ENCODE peak calls at places on chromosomes 11 and 22, in eight cellular contexts. One of them, this sample, is unnamed.

GRCh38 chr22:24845036-24845918 is 39.3 kb downstream of the SGSM1 start:
- DNase-seq in endothelial cell: no peak
- DNase-seq in tibial nerve: no peak
- DNase-seq in right atrium auricular region: peak
- DNase-seq in suprapubic skin: no peak
- DNase-seq in epithelial cell of esophagus: no peak
- DNase-seq in heart right ventricle: no peak
- DNase-seq in AG09309: no peak
- DNase-seq in this sample: peak

GRCh38 chr22:35116269-35116668 is 50.3 kb downstream of the ISX start:
- DNase-seq in endothelial cell: no peak
- DNase-seq in tibial nerve: no peak
- DNase-seq in right atrium auricular region: no peak
- DNase-seq in suprapubic skin: no peak
- DNase-seq in epithelial cell of esophagus: no peak
- DNase-seq in heart right ventricle: no peak
- DNase-seq in AG09309: no peak
- DNase-seq in this sample: no peak

GRCh38 chr11:47379317-47379716 is 970 bp upstream of the SPI1 start:
- DNase-seq in endothelial cell: no peak
- DNase-seq in tibial nerve: no peak
- DNase-seq in right atrium auricular region: no peak
- DNase-seq in suprapubic skin: no peak
- DNase-seq in epithelial cell of esophagus: no peak
- DNase-seq in heart right ventricle: no peak
- DNase-seq in AG09309: no peak
- DNase-seq in this sample: no peak

GRCh38 chr22:48045369-48045768 is 1282.9 kb downstream of the TBC1D22A start:
- DNase-seq in endothelial cell: no peak
- DNase-seq in tibial nerve: no peak
- DNase-seq in right atrium auricular region: peak
- DNase-seq in suprapubic skin: no peak
- DNase-seq in epithelial cell of esophagus: no peak
- DNase-seq in heart right ventricle: no peak
- DNase-seq in AG09309: no peak
- DNase-seq in this sample: no peak

GRCh38 chr11:107733518-107733917 is 21.7 kb upstream of the SLN start:
- DNase-seq in endothelial cell: no peak
- DNase-seq in tibial nerve: no peak
- DNase-seq in right atrium auricular region: no peak
- DNase-seq in suprapubic skin: no peak
- DNase-seq in epithelial cell of esophagus: no peak
- DNase-seq in heart right ventricle: no peak
- DNase-seq in AG09309: no peak
- DNase-seq in this sample: no peak

GRCh38 chr11:131365601-131366000 is 4.8 kb upstream of the NTM start:
- DNase-seq in endothelial cell: no peak
- DNase-seq in tibial nerve: no peak
- DNase-seq in right atrium auricular region: no peak
- DNase-seq in suprapubic skin: no peak
- DNase-seq in epithelial cell of esophagus: no peak
- DNase-seq in heart right ventricle: no peak
- DNase-seq in AG09309: no peak
- DNase-seq in this sample: no peak

GRCh38 chr11:3037041-3037944 is 19.9 kb downstream of the CARS1 start:
- DNase-seq in endothelial cell: peak
- DNase-seq in tibial nerve: peak
- DNase-seq in right atrium auricular region: peak
- DNase-seq in suprapubic skin: peak
- DNase-seq in epithelial cell of esophagus: peak
- DNase-seq in heart right ventricle: peak
- DNase-seq in AG09309: no peak
- DNase-seq in this sample: peak

GRCh38 chr11:108206171-108206570 is 16.3 kb downstream of the NPAT start:
- DNase-seq in endothelial cell: no peak
- DNase-seq in tibial nerve: no peak
- DNase-seq in right atrium auricular region: no peak
- DNase-seq in suprapubic skin: no peak
- DNase-seq in epithelial cell of esophagus: no peak
- DNase-seq in heart right ventricle: peak
- DNase-seq in AG09309: no peak
- DNase-seq in this sample: no peak

GRCh38 chr11:86748296-86748695 is 52.0 kb upstream of the PRSS23 start:
- DNase-seq in endothelial cell: no peak
- DNase-seq in tibial nerve: no peak
- DNase-seq in right atrium auricular region: no peak
- DNase-seq in suprapubic skin: no peak
- DNase-seq in epithelial cell of esophagus: no peak
- DNase-seq in heart right ventricle: no peak
- DNase-seq in AG09309: peak
- DNase-seq in this sample: no peak

GRCh38 chr22:43351966-43352345 is 8.8 kb upstream of the SCUBE1 start:
- DNase-seq in endothelial cell: no peak
- DNase-seq in tibial nerve: no peak
- DNase-seq in right atrium auricular region: no peak
- DNase-seq in suprapubic skin: no peak
- DNase-seq in epithelial cell of esophagus: no peak
- DNase-seq in heart right ventricle: no peak
- DNase-seq in AG09309: no peak
- DNase-seq in this sample: no peak

GRCh38 chr11:11163256-11163655 is 189.8 kb downstream of the CSNK2A3 start:
- DNase-seq in endothelial cell: no peak
- DNase-seq in tibial nerve: no peak
- DNase-seq in right atrium auricular region: no peak
- DNase-seq in suprapubic skin: no peak
- DNase-seq in epithelial cell of esophagus: no peak
- DNase-seq in heart right ventricle: no peak
- DNase-seq in AG09309: no peak
- DNase-seq in this sample: no peak

GRCh38 chr22:43343262-43343988 is at the start of gene SCUBE1:
- DNase-seq in endothelial cell: peak
- DNase-seq in tibial nerve: peak
- DNase-seq in right atrium auricular region: no peak
- DNase-seq in suprapubic skin: no peak
- DNase-seq in epithelial cell of esophagus: peak
- DNase-seq in heart right ventricle: peak
- DNase-seq in AG09309: no peak
- DNase-seq in this sample: peak

GRCh38 chr11:100557830-100558611 is 129.1 kb upstream of the ARHGAP42 start:
- DNase-seq in endothelial cell: no peak
- DNase-seq in tibial nerve: no peak
- DNase-seq in right atrium auricular region: no peak
- DNase-seq in suprapubic skin: no peak
- DNase-seq in epithelial cell of esophagus: peak
- DNase-seq in heart right ventricle: no peak
- DNase-seq in AG09309: no peak
- DNase-seq in this sample: no peak

GRCh38 chr11:10803676-10804075 is 5.0 kb downstream of the EIF4G2 start:
- DNase-seq in endothelial cell: no peak
- DNase-seq in tibial nerve: no peak
- DNase-seq in right atrium auricular region: no peak
- DNase-seq in suprapubic skin: no peak
- DNase-seq in epithelial cell of esophagus: no peak
- DNase-seq in heart right ventricle: no peak
- DNase-seq in AG09309: no peak
- DNase-seq in this sample: no peak

DNA sequence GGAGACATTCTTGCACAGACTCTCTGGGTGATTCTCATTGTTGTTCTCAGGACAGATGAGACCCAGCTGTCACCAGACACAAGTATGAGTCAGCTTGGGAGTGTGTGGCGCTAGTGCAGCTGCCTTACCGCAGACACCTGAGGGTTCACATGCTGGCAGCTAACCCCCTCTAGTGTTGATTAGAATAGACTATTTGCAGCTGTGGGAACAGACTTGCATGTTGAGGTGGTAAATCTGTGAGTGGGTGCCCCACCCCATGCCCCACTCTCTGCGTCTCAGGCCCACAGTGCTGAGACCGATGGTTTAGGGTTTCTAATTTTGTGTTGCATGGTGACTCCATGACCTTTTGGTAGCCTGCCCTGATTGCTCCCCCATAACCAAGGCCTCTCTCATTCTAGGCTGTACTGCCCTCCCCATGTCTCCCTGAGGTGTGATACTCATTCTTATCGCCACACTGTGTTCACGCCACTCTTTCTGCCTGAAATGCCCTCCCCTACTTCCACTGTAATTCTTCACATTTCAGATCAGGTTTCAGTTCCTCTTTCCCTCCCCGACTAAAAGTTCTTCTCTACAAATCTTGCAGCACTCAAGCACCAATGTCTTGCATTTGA is 73.7 kb upstream of the KIRREL3 start:
- DNase-seq in endothelial cell: peak
- DNase-seq in tibial nerve: no peak
- DNase-seq in right atrium auricular region: no peak
- DNase-seq in suprapubic skin: no peak
- DNase-seq in epithelial cell of esophagus: peak
- DNase-seq in heart right ventricle: no peak
- DNase-seq in AG09309: peak
- DNase-seq in this sample: no peak
- TF ChIP-seq CTCF in endothelial cell: no peak
- TF ChIP-seq CTCF in tibial nerve: no peak
- TF ChIP-seq CTCF in right atrium auricular region: no peak
- TF ChIP-seq CTCF in suprapubic skin: no peak
- TF ChIP-seq CTCF in epithelial cell of esophagus: peak
- TF ChIP-seq CTCF in heart right ventricle: no peak
- TF ChIP-seq CTCF in AG09309: peak
- TF ChIP-seq CTCF in this sample: no peak

GRCh38 chr11:133064152-133064877 is 468.0 kb downstream of the OPCML start:
- DNase-seq in endothelial cell: peak
- DNase-seq in tibial nerve: peak
- DNase-seq in right atrium auricular region: peak
- DNase-seq in suprapubic skin: peak
- DNase-seq in epithelial cell of esophagus: peak
- DNase-seq in heart right ventricle: peak
- DNase-seq in AG09309: no peak
- DNase-seq in this sample: no peak
- TF ChIP-seq CTCF in endothelial cell: peak
- TF ChIP-seq CTCF in tibial nerve: peak
- TF ChIP-seq CTCF in right atrium auricular region: peak
- TF ChIP-seq CTCF in suprapubic skin: peak
- TF ChIP-seq CTCF in epithelial cell of esophagus: peak
- TF ChIP-seq CTCF in heart right ventricle: peak
- TF ChIP-seq CTCF in AG09309: peak
- TF ChIP-seq CTCF in this sample: no peak

DNA sequence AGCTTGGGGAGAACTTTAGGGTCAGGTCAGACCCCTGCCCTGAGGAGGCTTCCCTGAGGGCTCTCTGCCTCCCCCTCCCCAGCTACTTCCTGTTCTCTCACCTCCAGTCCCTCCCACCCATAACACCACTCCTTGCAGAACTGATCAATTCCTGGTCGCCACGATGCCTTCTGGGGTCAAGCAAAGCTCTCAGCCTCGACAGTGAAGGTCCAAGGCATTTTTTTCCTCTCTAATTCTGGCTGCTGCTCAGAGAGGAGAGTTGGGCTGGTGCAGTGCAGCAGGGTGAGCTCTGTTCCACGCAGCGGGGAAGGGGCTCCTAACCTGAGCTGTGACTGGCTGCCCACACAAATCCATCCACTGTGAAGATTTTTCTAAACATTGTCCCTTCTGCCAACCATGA is 628.4 kb downstream of the BRD1 start:
- DNase-seq in endothelial cell: no peak
- DNase-seq in tibial nerve: no peak
- DNase-seq in right atrium auricular region: no peak
- DNase-seq in suprapubic skin: peak
- DNase-seq in epithelial cell of esophagus: no peak
- DNase-seq in heart right ventricle: no peak
- DNase-seq in AG09309: no peak
- DNase-seq in this sample: no peak
- TF ChIP-seq CTCF in endothelial cell: no peak
- TF ChIP-seq CTCF in tibial nerve: no peak
- TF ChIP-seq CTCF in right atrium auricular region: no peak
- TF ChIP-seq CTCF in suprapubic skin: no peak
- TF ChIP-seq CTCF in epithelial cell of esophagus: no peak
- TF ChIP-seq CTCF in heart right ventricle: no peak
- TF ChIP-seq CTCF in AG09309: no peak
- TF ChIP-seq CTCF in this sample: no peak

DNA sequence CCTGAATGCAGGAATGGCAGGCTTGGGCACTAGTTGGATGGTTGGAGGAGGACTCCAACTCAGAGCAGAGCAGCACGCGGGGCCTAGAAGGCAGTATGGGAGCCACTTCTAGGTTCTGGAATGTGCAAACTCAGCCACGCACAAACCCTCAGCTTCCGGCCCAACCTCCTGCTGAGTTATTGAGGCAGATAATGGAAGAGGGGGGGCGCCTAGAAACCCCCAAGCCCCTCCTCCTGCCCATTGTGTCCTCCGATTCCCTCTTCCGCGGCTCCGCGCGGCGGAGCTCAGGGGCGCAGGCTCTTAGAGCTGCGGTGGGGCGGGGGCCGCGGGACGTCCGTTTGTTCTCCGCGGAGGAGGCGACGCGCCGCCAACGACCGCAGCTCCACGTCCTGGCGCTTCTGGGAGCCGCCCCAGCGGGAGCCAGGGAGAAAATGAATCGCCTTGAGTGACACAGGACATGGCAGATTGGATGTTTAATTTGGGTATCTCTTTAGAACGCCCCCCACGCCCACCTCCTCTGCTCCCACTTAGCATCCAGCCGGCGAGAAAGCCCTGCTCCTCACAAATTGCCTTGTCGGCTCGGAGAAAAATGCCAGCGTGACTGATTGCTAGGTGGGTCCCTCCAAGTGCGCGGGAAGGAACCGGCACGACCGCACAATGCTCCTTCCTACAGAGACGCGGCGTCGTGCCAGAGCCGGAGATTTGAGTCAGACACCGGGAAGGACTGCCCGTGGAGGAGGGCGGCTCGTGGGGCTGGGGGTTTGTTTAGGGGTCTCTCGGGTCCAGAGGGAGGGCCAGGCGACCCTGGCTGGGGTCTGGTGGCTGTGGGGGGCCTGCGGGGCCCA is 144.6 kb downstream of the NECTIN1 start:
- DNase-seq in endothelial cell: peak
- DNase-seq in tibial nerve: no peak
- DNase-seq in right atrium auricular region: no peak
- DNase-seq in suprapubic skin: peak
- DNase-seq in epithelial cell of esophagus: peak
- DNase-seq in heart right ventricle: peak
- DNase-seq in AG09309: peak
- DNase-seq in this sample: no peak
- TF ChIP-seq CTCF in endothelial cell: no peak
- TF ChIP-seq CTCF in tibial nerve: no peak
- TF ChIP-seq CTCF in right atrium auricular region: no peak
- TF ChIP-seq CTCF in suprapubic skin: no peak
- TF ChIP-seq CTCF in epithelial cell of esophagus: no peak
- TF ChIP-seq CTCF in heart right ventricle: no peak
- TF ChIP-seq CTCF in AG09309: no peak
- TF ChIP-seq CTCF in this sample: no peak

DNA sequence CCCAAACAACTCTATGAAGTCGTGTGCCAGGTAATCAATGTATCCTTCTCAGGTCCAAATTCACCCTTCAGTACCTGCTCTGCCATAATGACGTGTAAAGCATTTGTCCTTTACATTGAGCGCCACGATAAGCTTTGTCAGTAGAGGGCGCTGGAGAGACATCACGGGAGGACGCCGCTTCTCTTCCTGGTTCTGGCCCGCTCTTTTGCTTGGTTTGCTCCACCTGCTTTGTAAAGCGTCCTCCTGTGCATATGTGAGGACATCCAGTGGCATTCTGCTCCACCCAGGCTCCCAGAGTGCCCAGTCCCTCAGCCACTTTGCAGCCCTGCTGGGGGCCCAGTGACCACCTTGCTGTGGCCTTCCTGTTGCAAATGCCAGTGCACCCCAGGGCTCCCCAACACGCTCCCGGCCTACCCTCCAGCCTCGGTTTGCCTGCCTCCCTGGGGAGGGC is 61.1 kb downstream of the WT1 start:
- DNase-seq in endothelial cell: peak
- DNase-seq in tibial nerve: peak
- DNase-seq in right atrium auricular region: no peak
- DNase-seq in suprapubic skin: no peak
- DNase-seq in epithelial cell of esophagus: peak
- DNase-seq in heart right ventricle: no peak
- DNase-seq in AG09309: no peak
- DNase-seq in this sample: peak
- TF ChIP-seq CTCF in endothelial cell: peak
- TF ChIP-seq CTCF in tibial nerve: no peak
- TF ChIP-seq CTCF in right atrium auricular region: peak
- TF ChIP-seq CTCF in suprapubic skin: no peak
- TF ChIP-seq CTCF in epithelial cell of esophagus: peak
- TF ChIP-seq CTCF in heart right ventricle: peak
- TF ChIP-seq CTCF in AG09309: peak
- TF ChIP-seq CTCF in this sample: peak